ENCODE peak calls at places on chromosomes 7 and 10, in nine cellular contexts. One of them, this sample, is unnamed.

GRCh38 chr10:5927306-5927705 is 37.3 kb downstream of the FBH1 start:
- DNase-seq in transverse colon: no peak
- DNase-seq in GM12891: no peak
- DNase-seq in body of pancreas: no peak
- DNase-seq in IMR-90: peak
- DNase-seq in lower leg skin: no peak
- DNase-seq in ovary: no peak
- DNase-seq in K562: no peak
- DNase-seq in sigmoid colon: no peak
- DNase-seq in this sample: no peak

GRCh38 chr10:86964061-86964846 is 4.0 kb upstream of the ADIRF start:
- DNase-seq in transverse colon: no peak
- DNase-seq in GM12891: no peak
- DNase-seq in body of pancreas: no peak
- DNase-seq in IMR-90: no peak
- DNase-seq in lower leg skin: peak
- DNase-seq in ovary: no peak
- DNase-seq in K562: no peak
- DNase-seq in sigmoid colon: peak
- DNase-seq in this sample: no peak

GRCh38 chr7:96311967-96312366 is 9.9 kb downstream of the SLC25A13 start:
- DNase-seq in transverse colon: no peak
- DNase-seq in GM12891: no peak
- DNase-seq in body of pancreas: peak
- DNase-seq in IMR-90: peak
- DNase-seq in lower leg skin: no peak
- DNase-seq in ovary: no peak
- DNase-seq in K562: no peak
- DNase-seq in sigmoid colon: peak
- DNase-seq in this sample: no peak

GRCh38 chr10:88156341-88156740 is 292.9 kb downstream of the PTEN start:
- DNase-seq in transverse colon: no peak
- DNase-seq in GM12891: no peak
- DNase-seq in body of pancreas: no peak
- DNase-seq in IMR-90: peak
- DNase-seq in lower leg skin: no peak
- DNase-seq in ovary: no peak
- DNase-seq in K562: no peak
- DNase-seq in sigmoid colon: no peak
- DNase-seq in this sample: no peak

GRCh38 chr7:158933468-158934139 is 77.2 kb downstream of the DYNC2I1 start:
- DNase-seq in transverse colon: no peak
- DNase-seq in GM12891: no peak
- DNase-seq in body of pancreas: no peak
- DNase-seq in IMR-90: no peak
- DNase-seq in lower leg skin: no peak
- DNase-seq in ovary: no peak
- DNase-seq in K562: no peak
- DNase-seq in sigmoid colon: no peak
- DNase-seq in this sample: no peak

GRCh38 chr10:83037653-83038052 is 1101.7 kb upstream of the GHITM start:
- DNase-seq in transverse colon: no peak
- DNase-seq in GM12891: no peak
- DNase-seq in body of pancreas: no peak
- DNase-seq in IMR-90: no peak
- DNase-seq in lower leg skin: no peak
- DNase-seq in ovary: no peak
- DNase-seq in K562: no peak
- DNase-seq in sigmoid colon: no peak
- DNase-seq in this sample: no peak

GRCh38 chr10:132229834-132230556 is 43.2 kb downstream of the DPYSL4 start:
- DNase-seq in transverse colon: peak
- DNase-seq in GM12891: peak
- DNase-seq in body of pancreas: no peak
- DNase-seq in IMR-90: no peak
- DNase-seq in lower leg skin: no peak
- DNase-seq in ovary: peak
- DNase-seq in K562: no peak
- DNase-seq in sigmoid colon: no peak
- DNase-seq in this sample: no peak

GRCh38 chr7:75776295-75776971 is 4.4 kb upstream of the CCL26 start:
- DNase-seq in transverse colon: no peak
- DNase-seq in GM12891: no peak
- DNase-seq in body of pancreas: no peak
- DNase-seq in IMR-90: peak
- DNase-seq in lower leg skin: no peak
- DNase-seq in ovary: no peak
- DNase-seq in K562: no peak
- DNase-seq in sigmoid colon: no peak
- DNase-seq in this sample: no peak

GRCh38 chr10:128062331-128062730 is 63.9 kb downstream of the MKI67 start:
- DNase-seq in transverse colon: no peak
- DNase-seq in GM12891: no peak
- DNase-seq in body of pancreas: no peak
- DNase-seq in IMR-90: no peak
- DNase-seq in lower leg skin: no peak
- DNase-seq in ovary: no peak
- DNase-seq in K562: no peak
- DNase-seq in sigmoid colon: no peak
- DNase-seq in this sample: no peak

GRCh38 chr10:87706731-87707130 is 47.1 kb downstream of the PAPSS2 start:
- DNase-seq in transverse colon: no peak
- DNase-seq in GM12891: no peak
- DNase-seq in body of pancreas: no peak
- DNase-seq in IMR-90: peak
- DNase-seq in lower leg skin: no peak
- DNase-seq in ovary: no peak
- DNase-seq in K562: no peak
- DNase-seq in sigmoid colon: no peak
- DNase-seq in this sample: no peak

GRCh38 chr10:77236700-77237099 is 400.9 kb downstream of the KCNMA1 start:
- DNase-seq in transverse colon: no peak
- DNase-seq in GM12891: no peak
- DNase-seq in body of pancreas: no peak
- DNase-seq in IMR-90: peak
- DNase-seq in lower leg skin: no peak
- DNase-seq in ovary: no peak
- DNase-seq in K562: no peak
- DNase-seq in sigmoid colon: no peak
- DNase-seq in this sample: no peak

GRCh38 chr7:70035509-70035908 is 437.2 kb downstream of the AUTS2 start:
- DNase-seq in transverse colon: no peak
- DNase-seq in GM12891: no peak
- DNase-seq in body of pancreas: no peak
- DNase-seq in IMR-90: no peak
- DNase-seq in lower leg skin: no peak
- DNase-seq in ovary: no peak
- DNase-seq in K562: no peak
- DNase-seq in sigmoid colon: no peak
- DNase-seq in this sample: no peak

GRCh38 chr10:18793951-18794350 is 134.7 kb downstream of the ARL5B start:
- DNase-seq in transverse colon: no peak
- DNase-seq in GM12891: no peak
- DNase-seq in body of pancreas: no peak
- DNase-seq in IMR-90: peak
- DNase-seq in lower leg skin: no peak
- DNase-seq in ovary: no peak
- DNase-seq in K562: no peak
- DNase-seq in sigmoid colon: no peak
- DNase-seq in this sample: no peak

GRCh38 chr10:66804911-66805310 is 120.9 kb upstream of the LRRTM3 start:
- DNase-seq in transverse colon: no peak
- DNase-seq in GM12891: no peak
- DNase-seq in body of pancreas: no peak
- DNase-seq in IMR-90: peak
- DNase-seq in lower leg skin: no peak
- DNase-seq in ovary: no peak
- DNase-seq in K562: no peak
- DNase-seq in sigmoid colon: no peak
- DNase-seq in this sample: no peak

GRCh38 chr7:130868150-130868549 is 134.1 kb upstream of the KLF14 start:
- DNase-seq in transverse colon: no peak
- DNase-seq in GM12891: no peak
- DNase-seq in body of pancreas: no peak
- DNase-seq in IMR-90: no peak
- DNase-seq in lower leg skin: no peak
- DNase-seq in ovary: no peak
- DNase-seq in K562: no peak
- DNase-seq in sigmoid colon: no peak
- DNase-seq in this sample: no peak

GRCh38 chr7:69517985-69518731 is 80.1 kb upstream of the AUTS2 start:
- DNase-seq in transverse colon: no peak
- DNase-seq in GM12891: no peak
- DNase-seq in body of pancreas: no peak
- DNase-seq in IMR-90: no peak
- DNase-seq in lower leg skin: no peak
- DNase-seq in ovary: no peak
- DNase-seq in K562: no peak
- DNase-seq in sigmoid colon: no peak
- DNase-seq in this sample: no peak

GRCh38 chr7:80334185-80334584 is 177.7 kb downstream of the GNAT3 start:
- DNase-seq in transverse colon: no peak
- DNase-seq in GM12891: no peak
- DNase-seq in body of pancreas: no peak
- DNase-seq in IMR-90: no peak
- DNase-seq in lower leg skin: no peak
- DNase-seq in ovary: no peak
- DNase-seq in K562: no peak
- DNase-seq in sigmoid colon: no peak
- DNase-seq in this sample: no peak

GRCh38 chr10:5078781-5079180 is 15.4 kb upstream of the AKR1C3 start:
- DNase-seq in transverse colon: no peak
- DNase-seq in GM12891: no peak
- DNase-seq in body of pancreas: peak
- DNase-seq in IMR-90: no peak
- DNase-seq in lower leg skin: no peak
- DNase-seq in ovary: no peak
- DNase-seq in K562: peak
- DNase-seq in sigmoid colon: no peak
- DNase-seq in this sample: no peak

GRCh38 chr10:94281654-94282053 is 81.1 kb downstream of the NOC3L start:
- DNase-seq in transverse colon: no peak
- DNase-seq in GM12891: no peak
- DNase-seq in body of pancreas: no peak
- DNase-seq in IMR-90: no peak
- DNase-seq in lower leg skin: no peak
- DNase-seq in ovary: no peak
- DNase-seq in K562: no peak
- DNase-seq in sigmoid colon: no peak
- DNase-seq in this sample: no peak

GRCh38 chr10:112379635-112380296 is 5.8 kb downstream of the ACSL5 start:
- DNase-seq in transverse colon: peak
- DNase-seq in GM12891: no peak
- DNase-seq in body of pancreas: no peak
- DNase-seq in IMR-90: peak
- DNase-seq in lower leg skin: no peak
- DNase-seq in ovary: no peak
- DNase-seq in K562: peak
- DNase-seq in sigmoid colon: no peak
- DNase-seq in this sample: no peak

GRCh38 chr10:85995791-85996190 is 370.8 kb downstream of the GRID1 start:
- DNase-seq in transverse colon: no peak
- DNase-seq in GM12891: no peak
- DNase-seq in body of pancreas: peak
- DNase-seq in IMR-90: peak
- DNase-seq in lower leg skin: no peak
- DNase-seq in ovary: no peak
- DNase-seq in K562: no peak
- DNase-seq in sigmoid colon: no peak
- DNase-seq in this sample: no peak

GRCh38 chr7:116426428-116427156 is 72.9 kb upstream of the CAV2 start:
- DNase-seq in transverse colon: peak
- DNase-seq in GM12891: no peak
- DNase-seq in body of pancreas: no peak
- DNase-seq in IMR-90: peak
- DNase-seq in lower leg skin: no peak
- DNase-seq in ovary: no peak
- DNase-seq in K562: no peak
- DNase-seq in sigmoid colon: no peak
- DNase-seq in this sample: no peak
- TF ChIP-seq POLR2A in transverse colon: no peak
- TF ChIP-seq POLR2A in GM12891: no peak
- TF ChIP-seq POLR2A in body of pancreas: no peak
- TF ChIP-seq POLR2A in IMR-90: no peak
- TF ChIP-seq POLR2A in lower leg skin: no peak
- TF ChIP-seq POLR2A in ovary: no peak
- TF ChIP-seq POLR2A in K562: no peak
- TF ChIP-seq POLR2A in sigmoid colon: no peak
- TF ChIP-seq POLR2A in this sample: no peak

GRCh38 chr7:30849565-30849964 is 62.1 kb upstream of the AQP1 start:
- DNase-seq in transverse colon: no peak
- DNase-seq in GM12891: no peak
- DNase-seq in body of pancreas: no peak
- DNase-seq in IMR-90: no peak
- DNase-seq in lower leg skin: no peak
- DNase-seq in ovary: no peak
- DNase-seq in K562: no peak
- DNase-seq in sigmoid colon: no peak
- DNase-seq in this sample: no peak
- TF ChIP-seq POLR2A in transverse colon: no peak
- TF ChIP-seq POLR2A in GM12891: no peak
- TF ChIP-seq POLR2A in body of pancreas: no peak
- TF ChIP-seq POLR2A in IMR-90: no peak
- TF ChIP-seq POLR2A in lower leg skin: no peak
- TF ChIP-seq POLR2A in ovary: no peak
- TF ChIP-seq POLR2A in K562: no peak
- TF ChIP-seq POLR2A in sigmoid colon: no peak
- TF ChIP-seq POLR2A in this sample: no peak

DNA sequence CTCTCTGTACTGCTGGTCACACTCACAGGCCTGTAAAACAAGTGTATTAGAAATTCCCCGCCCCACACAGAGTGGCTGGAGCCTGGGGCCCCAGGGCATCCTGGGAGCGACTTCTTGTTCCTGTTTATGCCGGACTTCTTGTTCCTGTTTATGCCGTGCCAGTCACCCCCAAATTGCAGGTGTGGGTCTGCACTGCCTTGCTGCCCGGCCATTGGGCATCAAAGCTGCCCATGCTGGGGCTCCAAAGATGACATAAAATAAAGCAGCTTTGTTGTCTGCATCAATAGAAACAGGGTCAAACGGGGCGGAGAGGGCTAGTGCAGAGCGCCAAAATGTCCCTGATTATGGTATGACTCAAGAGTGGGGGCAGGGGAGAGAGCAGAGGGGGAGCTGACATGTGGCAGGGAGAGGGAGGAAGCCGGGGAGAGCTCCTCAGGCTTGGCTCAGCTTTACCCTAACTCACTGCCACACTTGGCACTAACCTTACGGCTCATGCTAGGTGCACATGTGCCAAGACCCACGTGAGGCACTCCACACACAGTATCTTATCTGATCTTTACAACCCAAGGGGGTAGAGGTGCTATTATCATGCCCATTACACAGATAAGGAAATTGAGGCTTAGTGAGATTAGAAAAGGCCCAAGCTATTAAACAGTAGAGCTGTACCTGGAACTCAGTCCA is 98.4 kb downstream of the PIP4K2A start:
- DNase-seq in transverse colon: peak
- DNase-seq in GM12891: no peak
- DNase-seq in body of pancreas: peak
- DNase-seq in IMR-90: no peak
- DNase-seq in lower leg skin: no peak
- DNase-seq in ovary: no peak
- DNase-seq in K562: peak
- DNase-seq in sigmoid colon: peak
- DNase-seq in this sample: no peak
- TF ChIP-seq POLR2A in transverse colon: no peak
- TF ChIP-seq POLR2A in GM12891: no peak
- TF ChIP-seq POLR2A in body of pancreas: no peak
- TF ChIP-seq POLR2A in IMR-90: no peak
- TF ChIP-seq POLR2A in lower leg skin: no peak
- TF ChIP-seq POLR2A in ovary: no peak
- TF ChIP-seq POLR2A in K562: peak
- TF ChIP-seq POLR2A in sigmoid colon: no peak
- TF ChIP-seq POLR2A in this sample: no peak

GRCh38 chr7:100017300-100017699 is 1.9 kb downstream of the ZKSCAN1 start:
- DNase-seq in transverse colon: peak
- DNase-seq in GM12891: no peak
- DNase-seq in body of pancreas: peak
- DNase-seq in IMR-90: no peak
- DNase-seq in lower leg skin: no peak
- DNase-seq in ovary: no peak
- DNase-seq in K562: no peak
- DNase-seq in sigmoid colon: peak
- DNase-seq in this sample: no peak
- TF ChIP-seq POLR2A in transverse colon: no peak
- TF ChIP-seq POLR2A in GM12891: no peak
- TF ChIP-seq POLR2A in body of pancreas: no peak
- TF ChIP-seq POLR2A in IMR-90: no peak
- TF ChIP-seq POLR2A in lower leg skin: no peak
- TF ChIP-seq POLR2A in ovary: no peak
- TF ChIP-seq POLR2A in K562: no peak
- TF ChIP-seq POLR2A in sigmoid colon: no peak
- TF ChIP-seq POLR2A in this sample: no peak

This sample was measured in esophagus squamous epithelium.